ENCODE peak calls at places on chromosomes 6 and 20, in nine cellular contexts. E is naive thymus-derived CD4-positive, alpha-beta T cell; P is GM23338; U is Panc1; O is neural progenitor cell; I is cardiac muscle cell; W is CD8-positive, alpha-beta memory T cell; X is uterus; G is astrocyte. H is an unnamed sample.

GRCh38 chr6:24125980-24126379 is at the start of gene NRSN1:
- DNase-seq in I (peak), U (no peak), X (no peak), O (peak), G (no peak), P (peak), W (no peak), E (no peak), H (no peak)

GRCh38 chr6:2935566-2936291 is 32.6 kb upstream of the SERPINB9 start:
- DNase-seq in O (no peak), W (no peak), G (no peak), P (peak), I (no peak), X (no peak), E (no peak), U (no peak), H (no peak)

GRCh38 chr6:123044341-123044860 is 48.4 kb downstream of the CLVS2 start:
- DNase-seq in X (no peak), I (no peak), U (no peak), G (no peak), O (no peak), W (no peak), E (no peak), P (no peak), H (no peak)

GRCh38 chr6:36940027-36940426 is 14.5 kb upstream of the PI16 start:
- DNase-seq in I (no peak), W (no peak), P (no peak), G (no peak), O (no peak), U (no peak), E (no peak), X (no peak), H (no peak)

GRCh38 chr6:30206799-30207618 is 6.2 kb downstream of the TRIM26 start:
- DNase-seq in X (peak), G (peak), O (peak), W (no peak), P (peak), I (peak), E (no peak), U (no peak), H (no peak)

GRCh38 chr6:6592836-6593235 is 4.3 kb downstream of the LY86 start:
- DNase-seq in G (no peak), P (no peak), W (no peak), I (no peak), U (no peak), X (no peak), E (no peak), O (no peak), H (peak)

GRCh38 chr20:13325033-13325432 is 104.0 kb downstream of the ISM1 start:
- DNase-seq in G (no peak), E (no peak), I (peak), O (peak), U (no peak), P (peak), X (no peak), W (no peak), H (peak)

GRCh38 chr6:158854214-158855101 is 35.3 kb upstream of the EZR start:
- DNase-seq in I (no peak), P (peak), X (no peak), W (peak), O (no peak), E (peak), U (no peak), G (peak), H (no peak)

GRCh38 chr20:38204936-38205435 is 39.9 kb upstream of the TGM2 start:
- DNase-seq in G (no peak), P (no peak), X (no peak), I (no peak), O (no peak), U (no peak), E (no peak), W (no peak), H (no peak)

GRCh38 chr20:4041748-4042411 is 26.5 kb upstream of the RNF24 start:
- DNase-seq in O (no peak), G (peak), W (no peak), I (no peak), P (no peak), U (no peak), X (peak), E (no peak), H (no peak)

GRCh38 chr20:4036351-4036750 is 21.0 kb upstream of the RNF24 start:
- DNase-seq in G (no peak), I (no peak), U (no peak), W (no peak), P (no peak), X (no peak), O (no peak), E (no peak), H (no peak)

GRCh38 chr20:4038676-4039075 is 23.3 kb upstream of the RNF24 start:
- DNase-seq in X (no peak), I (no peak), O (no peak), U (no peak), W (no peak), E (no peak), P (no peak), G (no peak), H (no peak)

GRCh38 chr20:4040283-4041179 is 25.2 kb upstream of the RNF24 start:
- DNase-seq in I (no peak), E (no peak), W (no peak), X (no peak), G (no peak), U (no peak), O (no peak), P (no peak), H (no peak)

DNA sequence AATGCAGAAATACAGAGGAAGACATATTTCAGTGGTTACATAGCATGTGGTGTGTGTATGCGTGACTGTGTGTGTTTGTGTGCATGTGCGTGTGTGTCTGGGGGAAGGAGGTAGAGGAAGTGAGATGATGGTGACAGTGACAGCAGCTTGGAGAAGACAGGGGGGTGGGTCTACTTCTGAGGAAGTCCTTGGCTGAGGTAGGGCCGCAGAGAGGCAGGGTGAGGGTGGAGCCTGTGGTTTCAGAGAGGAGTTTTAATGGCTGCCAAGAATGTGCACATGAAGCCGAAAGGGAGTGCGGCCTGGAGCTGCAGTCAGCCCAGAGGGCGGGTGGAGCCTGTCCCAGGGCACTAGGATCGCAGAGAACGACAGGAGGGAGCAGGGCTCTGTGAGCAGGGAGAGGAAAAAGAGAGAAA is 22.7 kb upstream of the RNF24 start:
- DNase-seq in G (peak), I (peak), E (peak), W (peak), O (peak), X (no peak), U (no peak), P (peak), H (peak)
- H3K4me3 ChIP-seq in G (peak), I (no peak), E (peak), W (peak), O (no peak), X (no peak), U (no peak), P (no peak), H (no peak)

GRCh38 chr20:53774487-53775203 is 181.0 kb upstream of the ZNF217 start:
- DNase-seq in I (no peak), G (peak), O (no peak), X (no peak), U (no peak), P (no peak), W (no peak), E (no peak), H (no peak)
- H3K4me3 ChIP-seq in I (no peak), G (peak), O (no peak), X (no peak), U (no peak), P (no peak), W (no peak), E (no peak), H (no peak)

DNA sequence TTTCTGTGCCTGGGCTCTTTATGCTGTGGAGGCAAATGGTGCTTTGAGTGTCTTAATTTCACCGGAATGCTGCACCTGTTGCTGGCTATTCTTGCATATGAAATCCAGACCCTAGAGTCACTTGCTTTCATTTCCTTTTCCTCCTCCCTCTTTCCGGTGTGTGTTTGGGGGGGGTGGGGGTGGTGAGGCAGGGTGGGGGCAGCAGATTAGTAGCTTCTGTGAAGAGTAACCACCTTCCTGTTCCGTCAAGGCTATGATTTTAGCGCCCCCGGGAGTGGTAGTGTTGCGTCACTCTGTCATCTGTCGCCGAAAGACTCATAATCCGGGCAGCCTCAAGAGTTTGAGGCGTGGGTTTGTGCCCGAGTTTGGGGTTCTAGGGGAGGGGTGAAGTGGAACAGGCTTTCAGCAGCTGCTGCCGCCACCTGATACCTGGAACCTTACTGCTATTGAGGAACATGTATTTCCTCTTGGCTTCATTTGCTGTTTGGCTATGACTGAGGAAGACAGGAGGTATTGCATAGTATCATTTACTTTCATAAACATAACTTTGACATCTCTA is 49.1 kb downstream of the UTRN start:
- DNase-seq in X (no peak), E (peak), P (no peak), G (no peak), W (peak), I (no peak), O (no peak), U (no peak), H (peak)
- H3K4me3 ChIP-seq in X (no peak), E (peak), P (no peak), G (no peak), W (peak), I (no peak), O (no peak), U (no peak), H (peak)

GRCh38 chr6:38311201-38311600 is 328.5 kb downstream of the BTBD9 start:
- DNase-seq in I (no peak), U (no peak), O (no peak), W (no peak), E (no peak), X (no peak), P (no peak), G (no peak), H (no peak)
- H3K4me3 ChIP-seq in I (no peak), U (no peak), O (no peak), W (no peak), E (no peak), X (no peak), P (no peak), G (no peak), H (no peak)

GRCh38 chr6:132512638-132513632 is at the start of gene STX7:
- DNase-seq in O (peak), P (peak), U (peak), X (peak), E (peak), G (peak), W (peak), I (peak), H (peak)

GRCh38 chr6:132512342-132512637 is 626 bp downstream of the STX7 start:
- DNase-seq in P (no peak), G (no peak), O (no peak), W (no peak), X (no peak), I (no peak), U (no peak), E (no peak), H (no peak)

GRCh38 chr6:132511836-132512230 is 1.1 kb downstream of the STX7 start:
- DNase-seq in I (no peak), P (no peak), W (no peak), G (no peak), O (no peak), X (no peak), U (no peak), E (no peak), H (peak)

GRCh38 chr6:132515386-132515785 is 2.5 kb upstream of the STX7 start:
- DNase-seq in X (no peak), G (no peak), E (no peak), U (no peak), O (no peak), W (no peak), I (no peak), P (no peak), H (no peak)

GRCh38 chr6:132513821-132514545 is 1.1 kb upstream of the STX7 start:
- DNase-seq in X (no peak), G (no peak), U (no peak), O (no peak), P (no peak), E (no peak), I (no peak), W (no peak), H (no peak)
- H3K4me3 ChIP-seq in X (no peak), G (no peak), U (no peak), O (no peak), P (peak), E (no peak), I (no peak), W (no peak), H (no peak)

DNA sequence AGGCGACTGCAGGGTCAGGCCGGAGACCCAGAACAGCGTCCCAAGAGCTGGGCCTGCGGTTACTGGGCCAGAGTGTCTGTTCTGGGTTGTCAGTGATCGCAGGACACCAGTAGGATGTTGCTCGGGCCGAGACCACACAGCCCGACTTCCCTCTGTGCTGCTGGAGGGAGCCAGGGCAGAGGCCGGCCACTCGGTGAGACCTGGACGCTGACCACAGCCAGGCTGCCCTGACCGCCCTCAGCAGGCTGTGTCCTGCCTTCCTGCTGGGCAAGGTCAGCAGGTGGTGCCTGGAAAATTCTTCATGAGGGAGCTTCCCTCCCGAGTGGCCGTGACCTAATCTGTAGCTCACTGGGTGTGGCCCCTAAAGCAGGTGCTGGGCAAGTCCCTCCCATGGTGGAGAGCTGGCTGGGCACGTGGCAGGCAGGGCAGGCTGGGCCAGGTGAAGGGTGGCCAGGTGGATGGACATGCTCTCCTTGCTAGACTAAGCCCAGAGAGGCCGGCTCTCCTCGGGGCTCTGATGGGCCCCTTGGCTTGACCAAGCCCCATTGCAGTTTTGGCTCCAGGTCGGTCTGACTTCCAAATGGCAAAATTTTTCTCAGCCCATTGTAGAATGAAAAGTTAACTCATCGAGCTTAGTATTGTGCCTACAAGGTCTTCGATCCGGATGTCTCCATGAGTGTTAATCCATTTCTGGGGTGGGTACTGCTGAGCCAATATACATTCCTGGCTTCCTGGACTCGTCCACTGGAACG is 1.9 kb downstream of the SLCO4A1 start:
- DNase-seq in W (no peak), E (no peak), U (no peak), O (no peak), G (no peak), P (no peak), X (no peak), I (no peak), H (no peak)
- H3K4me3 ChIP-seq in W (no peak), E (no peak), U (peak), O (no peak), G (no peak), P (no peak), X (no peak), I (no peak), H (peak)

GRCh38 chr6:133837801-133838349 is 51.0 kb upstream of the TCF21 start:
- DNase-seq in O (peak), U (peak), W (peak), P (peak), G (no peak), E (peak), X (peak), I (peak), H (peak)
- H3K4me3 ChIP-seq in O (peak), U (peak), W (peak), P (peak), G (peak), E (peak), X (peak), I (peak), H (peak)

GRCh38 chr6:142821164-142821716 is 123.7 kb downstream of the HIVEP2 start:
- DNase-seq in O (no peak), E (no peak), I (no peak), X (no peak), U (no peak), G (no peak), W (no peak), P (no peak), H (no peak)

GRCh38 chr6:142822383-142822782 is 122.6 kb downstream of the HIVEP2 start:
- DNase-seq in X (no peak), W (no peak), U (no peak), I (no peak), O (no peak), E (no peak), G (no peak), P (no peak), H (peak)

GRCh38 chr6:142819603-142820335 is 125.2 kb downstream of the HIVEP2 start:
- DNase-seq in W (peak), P (no peak), X (no peak), E (peak), I (no peak), U (no peak), O (no peak), G (peak), H (peak)

GRCh38 chr6:142821860-142822259 is 123.1 kb downstream of the HIVEP2 start:
- DNase-seq in E (no peak), X (no peak), I (no peak), O (no peak), U (no peak), P (no peak), G (no peak), W (no peak), H (no peak)

DNA sequence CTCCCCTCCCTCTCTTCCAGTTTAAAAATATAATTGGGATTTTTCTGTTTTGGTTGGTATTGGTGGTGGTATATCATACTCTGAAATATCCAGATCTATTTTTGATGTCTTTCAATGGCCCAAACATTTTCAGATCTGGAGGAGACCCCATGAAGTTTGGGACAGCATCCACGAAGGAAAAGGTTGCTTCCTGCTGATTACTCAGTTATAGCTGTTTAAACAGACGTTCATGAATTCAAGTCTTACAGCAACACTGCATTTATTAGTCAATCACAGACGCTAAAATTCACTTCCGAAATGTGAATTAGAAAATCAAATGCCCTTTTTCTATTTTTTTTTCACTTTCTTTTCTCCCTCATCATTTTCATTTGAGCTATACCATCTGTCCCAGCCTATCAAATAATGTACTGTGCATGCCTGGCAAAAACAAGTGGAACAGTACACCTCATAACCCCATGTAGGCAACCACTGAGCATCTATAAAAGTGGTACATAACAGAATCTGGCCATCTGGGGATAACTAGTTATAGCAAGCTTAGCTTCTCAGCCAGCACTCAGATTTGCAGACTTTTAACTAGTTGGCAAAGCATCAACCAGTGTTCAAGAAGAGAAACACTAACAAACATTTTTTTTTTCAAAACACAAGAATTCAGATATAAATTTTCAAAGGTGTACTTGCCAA is 124.5 kb downstream of the HIVEP2 start:
- DNase-seq in W (no peak), O (no peak), E (peak), X (no peak), G (no peak), U (no peak), I (no peak), P (no peak), H (peak)
- H3K4me3 ChIP-seq in W (peak), O (no peak), E (peak), X (peak), G (peak), U (peak), I (no peak), P (no peak), H (peak)

DNA sequence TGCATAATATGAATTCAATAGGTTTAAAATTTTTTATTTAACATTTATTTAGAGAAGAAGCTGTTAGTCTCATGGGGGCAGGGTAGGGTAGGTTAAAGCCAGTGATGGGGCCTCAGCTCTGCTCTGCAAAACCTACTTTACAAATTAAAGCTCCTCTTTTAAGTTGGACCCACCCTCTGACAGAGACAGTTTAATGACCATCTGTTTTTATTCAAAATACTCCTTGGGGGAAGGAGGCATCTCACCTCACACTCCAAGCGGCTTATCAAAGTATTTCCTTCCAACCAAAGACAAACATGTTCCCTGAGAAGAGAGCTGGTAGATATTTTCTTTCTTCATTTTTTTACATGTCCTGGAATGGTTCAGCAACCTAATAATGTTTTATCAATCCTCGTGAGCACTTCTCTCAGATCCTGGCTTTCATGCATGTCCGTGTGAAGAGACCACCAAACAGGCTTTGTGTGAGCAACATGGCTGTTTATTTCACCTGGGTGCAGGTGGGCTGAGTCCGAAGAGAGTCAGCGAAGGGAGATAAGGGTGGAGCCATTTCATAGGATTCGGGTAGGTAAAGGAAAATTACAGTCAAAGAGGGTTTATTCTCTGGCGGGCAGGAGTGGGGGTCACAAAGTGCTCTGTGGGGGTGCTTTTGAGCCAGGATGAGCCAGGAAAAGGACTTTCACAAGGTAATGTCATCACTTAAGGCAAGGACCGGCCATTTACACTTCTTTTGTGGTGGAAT is 184.7 kb downstream of the GJA1 start:
- DNase-seq in P (peak), U (no peak), I (no peak), X (no peak), E (no peak), O (no peak), W (no peak), G (no peak), H (no peak)
- H3K4me3 ChIP-seq in P (peak), U (no peak), I (no peak), X (no peak), E (no peak), O (no peak), W (no peak), G (no peak), H (no peak)

DNA sequence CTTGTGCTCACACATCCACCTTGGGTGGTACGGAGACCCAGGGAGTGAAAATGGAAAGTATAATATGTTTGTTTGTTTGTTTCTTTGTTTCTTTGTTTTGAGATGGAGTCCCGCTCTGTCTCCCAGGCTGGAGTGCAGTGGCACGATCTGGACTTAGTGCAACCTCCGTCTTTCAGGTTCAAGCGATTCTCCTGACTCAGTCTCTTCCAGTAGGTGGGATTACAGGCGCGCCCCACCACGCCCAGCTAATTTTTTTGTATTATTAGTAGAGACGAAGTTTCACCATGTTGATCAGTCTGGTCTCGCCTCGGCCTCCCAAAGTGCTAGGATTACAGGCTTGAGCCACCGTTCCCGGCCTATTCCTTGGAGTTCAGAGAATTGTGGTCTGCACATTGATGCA is 115.4 kb downstream of the TRIM27 start:
- DNase-seq in P (no peak), X (no peak), I (no peak), G (no peak), W (no peak), O (no peak), E (no peak), U (no peak), H (no peak)
- H3K4me3 ChIP-seq in P (peak), X (no peak), I (peak), G (peak), W (no peak), O (peak), E (no peak), U (peak), H (peak)